ENCODE peak calls at places on chromosome 16, in five cellular contexts. B is K562, V is tibial nerve, E is HCT116, O is esophagus muscularis mucosa. D is an unnamed sample.

GRCh38 chr16:50320310-50320709 is 48.5 kb downstream of the BRD7 start:
- DNase-seq in O (no peak), V (no peak), E (no peak), B (no peak), D (no peak)

GRCh38 chr16:81869326-81869725 is 90.2 kb downstream of the PLCG2 start:
- DNase-seq in V (no peak), E (no peak), B (no peak), O (no peak), D (no peak)

GRCh38 chr16:24978370-24978914 is 36.7 kb downstream of the ARHGAP17 start:
- DNase-seq in V (no peak), E (no peak), O (no peak), B (no peak), D (peak; percentile 53)

GRCh38 chr16:71629617-71630016 is 3.6 kb downstream of the MARVELD3 start:
- DNase-seq in V (no peak), B (no peak), O (no peak), E (no peak), D (no peak)

GRCh38 chr16:35185366-35186044 is 1726.1 kb downstream of the TP53TG3F start:
- DNase-seq in V (no peak), B (no peak), O (peak; percentile 90), E (no peak), D (no peak)

GRCh38 chr16:5506021-5506420 is 408.4 kb upstream of the EEF2KMT start:
- DNase-seq in O (no peak), V (no peak), E (no peak), B (no peak), D (no peak)

GRCh38 chr16:10950393-10950792 is 6.0 kb downstream of the CLEC16A start:
- DNase-seq in O (no peak), V (no peak), B (no peak), E (no peak), D (no peak)

GRCh38 chr16:49857423-49858181 is 1.7 kb upstream of the ZNF423 start:
- DNase-seq in V (peak; percentile 16), O (no peak), B (peak; percentile 74), E (peak; percentile 60), D (no peak)

GRCh38 chr16:67071476-67072048 is 38.2 kb upstream of the PHAF1 start:
- DNase-seq in V (no peak), E (no peak), O (no peak), B (no peak), D (no peak)
- H3K4me3 ChIP-seq in V (no peak overlapping the region), E (no peak overlapping the region), O (no peak overlapping the region), B (no peak overlapping the region), D (no peak overlapping the region)

GRCh38 chr16:84404324-84404723 is 36.0 kb downstream of the ATP2C2 start:
- DNase-seq in O (no peak), E (no peak), B (no peak), V (no peak), D (no peak)
- TF ChIP-seq POLR2A in O (no peak), E (no peak), B (no peak), V (no peak), D (no peak)

GRCh38 chr16:87127061-87127765 is 190.0 kb downstream of the C16orf95 start:
- DNase-seq in V (no peak), O (no peak), B (no peak), E (no peak), D (no peak)
- TF ChIP-seq CTCF in V (no peak), O (no peak), B (no peak), E (no peak), D (no peak)

GRCh38 chr16:20676867-20677266 is 20.6 kb downstream of the ACSM1 start:
- DNase-seq in B (no peak), V (no peak), O (no peak), E (no peak), D (no peak)
- H3K4me3 ChIP-seq in B (peak overlapping the region; percentile 51), V (no peak overlapping the region), O (no peak overlapping the region), E (no peak overlapping the region), D (no peak overlapping the region)

GRCh38 chr16:22206847-22207714 is 1.0 kb downstream of the EEF2K start:
- DNase-seq in B (peak; percentile 70), V (peak; percentile 56), E (no peak), O (peak; percentile 94), D (peak; percentile 81)
- TF ChIP-seq POLR2A in B (no peak), V (no peak), E (no peak), O (no peak), D (no peak)

GRCh38 chr16:86709902-86710601 is 131.7 kb downstream of the FOXL1 start:
- DNase-seq in V (no peak), E (no peak), B (no peak), O (no peak), D (no peak)
- TF ChIP-seq CTCF in V (no peak), E (no peak), B (peak; percentile 14), O (no peak), D (no peak)

GRCh38 chr16:13529193-13529982 is 390.6 kb upstream of the ERCC4 start:
- DNase-seq in E (no peak), O (peak; percentile 29), B (no peak), V (no peak), D (no peak)
- H3K4me3 ChIP-seq in E (no peak overlapping the region), O (no peak overlapping the region), B (no peak overlapping the region), V (no peak overlapping the region), D (no peak overlapping the region)

DNA sequence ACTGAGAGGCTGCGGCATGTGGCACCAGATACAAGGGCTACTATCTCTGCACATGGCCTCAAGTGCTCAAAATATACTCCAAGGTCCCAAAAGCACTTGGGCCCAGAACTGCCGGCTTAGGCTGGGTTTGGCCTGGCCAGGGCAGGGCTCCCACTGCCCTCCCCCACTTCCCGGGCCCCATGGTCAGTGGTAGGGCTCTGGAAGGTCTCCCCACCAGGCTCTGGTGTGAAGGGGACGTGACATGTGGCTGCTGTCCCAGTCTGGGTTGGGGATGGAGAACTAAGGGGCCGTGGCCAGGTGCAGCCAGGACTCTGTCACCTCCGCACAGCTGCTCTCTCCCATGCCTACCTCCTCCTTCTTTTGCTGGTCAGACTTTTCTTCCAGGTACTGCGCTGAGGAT is 5.7 kb upstream of the PAM16 start:
- DNase-seq in O (no peak), V (no peak), E (no peak), B (no peak), D (no peak)
- TF ChIP-seq POLR2A in O (no peak), V (no peak), E (no peak), B (no peak), D (no peak)